ENCODE peak calls at places on chromosomes 3 and 15, in seven cellular contexts. S is MM.1S, E is hepatocyte, D is HCT116, L is PC-9, P is PC-3, W is mammary epithelial cell. V is an unnamed sample.

GRCh38 chr3:147409143-147410121 is at the start of gene ZIC1:
- DNase-seq in S (no peak), E (no peak), D (no peak), L (no peak), P (no peak), W (no peak), V (peak)

GRCh38 chr3:15064299-15064834 is 748 bp downstream of the MRPS25 start:
- DNase-seq in S (peak), E (peak), D (no peak), L (peak), P (peak), W (peak), V (peak)

GRCh38 chr15:77066961-77067690 is 3.8 kb downstream of the TSPAN3 start:
- DNase-seq in S (no peak), E (peak), D (no peak), L (no peak), P (peak), W (peak), V (no peak)

GRCh38 chr3:38648024-38648658 is 1.3 kb downstream of the SCN5A start:
- DNase-seq in S (no peak), E (no peak), D (no peak), L (no peak), P (no peak), W (no peak), V (no peak)

GRCh38 chr3:136353461-136353860 is 103.3 kb downstream of the PCCB start:
- DNase-seq in S (no peak), E (no peak), D (no peak), L (no peak), P (no peak), W (no peak), V (no peak)

GRCh38 chr3:16515885-16516420 is 2.5 kb upstream of the RFTN1 start:
- DNase-seq in S (no peak), E (no peak), D (no peak), L (no peak), P (no peak), W (no peak), V (no peak)

GRCh38 chr15:101269479-101270223 is 7.6 kb downstream of the SELENOS start:
- DNase-seq in S (no peak), E (no peak), D (no peak), L (no peak), P (peak), W (no peak), V (peak)

GRCh38 chr15:81749667-81750360 is 296.0 kb downstream of the MEX3B start:
- DNase-seq in S (no peak), E (no peak), D (no peak), L (no peak), P (no peak), W (no peak), V (peak)

GRCh38 chr3:111903067-111903511 is 44.0 kb downstream of the PHLDB2 start:
- DNase-seq in S (no peak), E (no peak), D (peak), L (peak), P (peak), W (peak), V (peak)

GRCh38 chr3:195204360-195205166 is 66.4 kb downstream of the XXYLT1 start:
- DNase-seq in S (no peak), E (peak), D (no peak), L (no peak), P (no peak), W (no peak), V (no peak)

GRCh38 chr3:86774082-86774691 is 216.8 kb downstream of the VGLL3 start:
- DNase-seq in S (peak), E (peak), D (no peak), L (no peak), P (peak), W (peak), V (peak)

GRCh38 chr15:77709135-77709886 is 76.6 kb upstream of the LINGO1 start:
- DNase-seq in S (peak), E (no peak), D (no peak), L (no peak), P (no peak), W (no peak), V (peak)

GRCh38 chr3:160754371-160754854 is 1.6 kb upstream of the PPM1L start:
- DNase-seq in S (peak), E (peak), D (no peak), L (peak), P (peak), W (peak), V (peak)

GRCh38 chr15:52005748-52006701 is 13.0 kb upstream of the MAPK6 start:
- DNase-seq in S (peak), E (no peak), D (no peak), L (no peak), P (peak), W (peak), V (no peak)

GRCh38 chr3:128496019-128496601 is 3.1 kb upstream of the GATA2 start:
- DNase-seq in S (no peak), E (no peak), D (no peak), L (no peak), P (no peak), W (no peak), V (peak)

GRCh38 chr15:31080618-31081017 is 20.9 kb downstream of the TRPM1 start:
- DNase-seq in S (no peak), E (peak), D (peak), L (no peak), P (no peak), W (no peak), V (peak)

GRCh38 chr3:126261037-126261436 is 80.7 kb upstream of the ALDH1L1 start:
- DNase-seq in S (no peak), E (peak), D (no peak), L (no peak), P (no peak), W (no peak), V (peak)

GRCh38 chr3:187165144-187165543 is 25.8 kb upstream of the RPL39L start:
- DNase-seq in S (peak), E (peak), D (peak), L (peak), P (peak), W (peak), V (peak)

GRCh38 chr3:43253294-43253693 is 33.0 kb upstream of the SNRK start:
- DNase-seq in S (no peak), E (no peak), D (no peak), L (no peak), P (no peak), W (no peak), V (no peak)

GRCh38 chr3:197031315-197032285 is 2.0 kb upstream of the MELTF start:
- DNase-seq in S (no peak), E (peak), D (peak), L (peak), P (peak), W (peak), V (no peak)

GRCh38 chr3:195001961-195002861 is 268.7 kb downstream of the XXYLT1 start:
- DNase-seq in S (peak), E (peak), D (peak), L (peak), P (peak), W (peak), V (peak)

GRCh38 chr3:103440539-103441113 is 1005.8 kb downstream of the ZPLD1 start:
- DNase-seq in S (peak), E (no peak), D (peak), L (no peak), P (peak), W (no peak), V (peak)

GRCh38 chr3:187870360-187871203 is 125.3 kb upstream of the BCL6 start:
- DNase-seq in S (no peak), E (no peak), D (no peak), L (no peak), P (no peak), W (no peak), V (no peak)

GRCh38 chr15:56185980-56186379 is 57.7 kb downstream of the RFX7 start:
- DNase-seq in S (no peak), E (no peak), D (no peak), L (no peak), P (no peak), W (no peak), V (no peak)

GRCh38 chr15:48472756-48473155 is 141.5 kb downstream of the DUT start:
- DNase-seq in S (no peak), E (no peak), D (no peak), L (no peak), P (peak), W (peak), V (no peak)

GRCh38 chr15:34693053-34693744 is 61.6 kb downstream of the GJD2 start:
- DNase-seq in S (no peak), E (no peak), D (no peak), L (no peak), P (peak), W (peak), V (no peak)

GRCh38 chr3:60135474-60135873 is 1085.6 kb upstream of the CFAP20DC start:
- DNase-seq in S (no peak), E (no peak), D (no peak), L (no peak), P (no peak), W (no peak), V (no peak)

GRCh38 chr3:95721938-95722337 is 1092.5 kb upstream of the EPHA6 start:
- DNase-seq in S (peak), E (peak), D (no peak), L (no peak), P (peak), W (no peak), V (no peak)

GRCh38 chr3:52428151-52429005 is 16.5 kb downstream of the SEMA3G start:
- DNase-seq in S (peak), E (peak), D (peak), L (peak), P (peak), W (peak), V (peak)

GRCh38 chr15:48330045-48330840 is 986 bp upstream of the DUT start:
- DNase-seq in S (no peak), E (no peak), D (no peak), L (no peak), P (peak), W (peak), V (no peak)

GRCh38 chr3:38367709-38368108 is 21.1 kb downstream of the XYLB start:
- DNase-seq in S (no peak), E (no peak), D (no peak), L (no peak), P (no peak), W (no peak), V (no peak)

GRCh38 chr15:99275061-99275460 is 23.8 kb downstream of the LRRC28 start:
- DNase-seq in S (no peak), E (no peak), D (no peak), L (no peak), P (no peak), W (no peak), V (peak)

GRCh38 chr15:99279290-99279689 is 28.0 kb downstream of the LRRC28 start:
- DNase-seq in S (peak), E (no peak), D (no peak), L (no peak), P (no peak), W (no peak), V (no peak)

GRCh38 chr15:99279783-99280307 is 28.6 kb downstream of the LRRC28 start:
- DNase-seq in S (no peak), E (no peak), D (no peak), L (no peak), P (no peak), W (no peak), V (no peak)

DNA sequence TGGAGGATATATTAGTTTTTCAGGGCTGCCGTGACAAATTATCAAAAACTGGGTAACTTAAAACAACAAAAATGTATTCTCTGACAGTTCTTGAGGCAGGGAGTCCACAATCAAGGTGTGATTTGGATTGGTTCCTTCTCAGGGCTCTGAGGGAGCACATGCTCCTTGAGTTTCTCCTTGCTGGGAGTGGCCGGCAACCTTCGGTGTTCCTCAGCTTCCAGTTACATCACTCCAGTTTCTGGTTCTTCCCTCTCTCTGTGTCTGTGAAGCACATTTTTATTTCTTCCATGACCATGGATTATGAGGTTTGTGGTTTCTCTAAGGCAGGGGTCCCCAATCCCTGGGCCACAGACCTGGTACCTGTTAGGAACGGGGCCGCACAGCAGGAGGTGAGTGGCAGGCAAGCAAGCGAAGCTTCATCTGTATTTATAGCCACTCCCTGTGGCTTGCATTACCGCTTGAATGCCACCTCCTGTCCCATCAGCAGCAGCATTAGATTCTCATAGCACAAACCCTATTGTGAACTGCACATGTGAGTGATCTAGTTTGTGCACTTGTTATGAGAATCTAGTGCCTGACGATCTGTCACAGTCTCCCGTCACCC is 24.3 kb downstream of the LRRC28 start:
- DNase-seq in S (no peak), E (no peak), D (no peak), L (no peak), P (no peak), W (no peak), V (no peak)
- TF ChIP-seq EZH2 in S (no peak), E (no peak), D (no peak), L (no peak), P (no peak), W (no peak), V (no peak)

GRCh38 chr3:13879102-13879945 is 547 bp downstream of the WNT7A start:
- DNase-seq in S (no peak), E (peak), D (no peak), L (peak), P (peak), W (peak), V (peak)

GRCh38 chr3:13878711-13879101 is 1.2 kb downstream of the WNT7A start:
- DNase-seq in S (no peak), E (no peak), D (no peak), L (peak), P (peak), W (no peak), V (peak)

GRCh38 chr3:13879946-13880810 is at the start of gene WNT7A:
- DNase-seq in S (no peak), E (peak), D (no peak), L (peak), P (peak), W (peak), V (peak)

GRCh38 chr3:13876451-13876850 is 3.4 kb downstream of the WNT7A start:
- DNase-seq in S (no peak), E (no peak), D (no peak), L (no peak), P (no peak), W (no peak), V (peak)

GRCh38 chr3:13877911-13878710 is 1.8 kb downstream of the WNT7A start:
- DNase-seq in S (no peak), E (peak), D (no peak), L (peak), P (peak), W (no peak), V (peak)
- TF ChIP-seq EZH2 in S (peak), E (peak), D (no peak), L (no peak), P (no peak), W (no peak), V (peak)

DNA sequence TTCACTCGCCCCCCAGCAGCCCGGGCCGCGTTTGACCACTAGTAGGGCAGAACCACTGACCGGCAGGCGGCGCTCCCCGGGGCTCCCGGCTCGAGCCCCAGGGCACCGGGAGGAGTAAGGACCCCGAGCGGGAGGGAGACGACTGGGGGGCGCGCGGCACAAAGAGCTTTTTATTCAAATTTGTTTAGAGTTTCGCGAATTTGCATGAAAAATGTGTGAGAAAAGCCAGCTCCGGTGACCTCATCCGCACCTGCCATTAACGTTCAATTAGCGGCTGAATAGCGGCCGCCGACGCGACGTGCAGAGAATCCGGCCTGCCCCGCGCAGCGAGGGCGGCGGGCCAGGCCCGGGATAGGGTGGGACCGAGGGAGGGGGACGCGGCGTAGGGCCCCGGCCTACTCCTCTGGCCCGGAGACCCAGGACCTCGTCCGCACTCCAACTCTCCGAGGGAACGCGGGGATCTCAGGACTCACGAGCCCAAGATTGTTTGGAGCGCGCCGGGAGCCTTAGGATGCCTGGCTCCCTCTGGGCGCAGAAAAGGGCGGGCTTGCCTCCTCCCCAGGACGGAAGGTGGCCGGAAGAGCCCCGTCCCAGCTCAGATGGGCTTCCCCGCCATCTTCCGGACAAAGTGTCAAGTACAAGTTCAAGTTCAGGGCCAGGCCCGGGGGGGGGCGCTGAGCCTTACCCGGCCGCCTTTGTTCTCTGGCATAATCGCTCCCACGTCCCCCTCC is 64.9 kb upstream of the POLG start:
- DNase-seq in S (peak), E (peak), D (no peak), L (peak), P (peak), W (no peak), V (peak)
- TF ChIP-seq EZH2 in S (no peak), E (peak), D (no peak), L (no peak), P (no peak), W (peak), V (peak)

DNA sequence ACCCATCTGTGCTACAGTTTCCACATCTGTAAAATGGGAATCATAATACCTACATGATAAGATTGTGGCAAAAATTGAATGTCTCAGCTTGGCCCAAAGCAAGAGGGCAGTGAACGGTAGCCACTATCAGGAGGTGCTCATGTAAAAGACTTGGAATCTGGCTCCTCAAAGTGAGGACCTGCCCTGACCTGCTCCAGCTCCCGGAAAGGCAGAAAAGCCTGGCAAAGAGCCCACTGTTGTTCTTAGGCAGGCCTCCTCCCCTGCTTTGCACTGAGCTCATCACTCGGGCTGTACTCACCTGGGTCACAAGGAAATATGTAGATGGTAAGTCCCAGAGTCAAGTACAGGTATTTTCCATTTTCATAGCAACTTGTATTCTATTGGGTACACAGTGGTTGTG is 250.7 kb upstream of the TBL1XR1 start:
- DNase-seq in S (no peak), E (no peak), D (peak), L (peak), P (peak), W (peak), V (no peak)
- TF ChIP-seq EZH2 in S (no peak), E (no peak), D (no peak), L (no peak), P (no peak), W (no peak), V (no peak)